ENCODE peak calls at places on chromosomes 12 and 14, in seven cellular contexts. L is NCI-H524, S is fibroblast of pulmonary artery, C is ureter, Z is GM19239, A is AG04450, D is heart left ventricle. G is an unnamed sample.

GRCh38 chr12:109191621-109192250 is 75.3 kb downstream of the ACACB start:
- DNase-seq in L (no peak), S (no peak), C (no peak), Z (no peak), A (no peak), D (no peak), G (no peak)

GRCh38 chr12:52207895-52208294 is 16.1 kb upstream of the KRT80 start:
- DNase-seq in L (no peak), S (peak), C (peak), Z (no peak), A (no peak), D (peak), G (no peak)

GRCh38 chr12:112107728-112108447 is 695 bp downstream of the NAA25 start:
- DNase-seq in L (no peak), S (no peak), C (peak), Z (peak), A (no peak), D (peak), G (no peak)

GRCh38 chr12:12441051-12441807 is 84.4 kb downstream of the BORCS5 start:
- DNase-seq in L (no peak), S (no peak), C (no peak), Z (no peak), A (no peak), D (no peak), G (no peak)

GRCh38 chr14:106436310-106436905 is 910.0 kb downstream of the TMEM121 start:
- DNase-seq in L (peak), S (no peak), C (no peak), Z (peak), A (no peak), D (no peak), G (no peak)

GRCh38 chr12:49232940-49233841 is 31.7 kb upstream of the TUBA1C start:
- DNase-seq in L (peak), S (peak), C (peak), Z (no peak), A (no peak), D (peak), G (no peak)

GRCh38 chr12:122040579-122041386 is 19.1 kb downstream of the BCL7A start:
- DNase-seq in L (no peak), S (no peak), C (no peak), Z (no peak), A (no peak), D (no peak), G (no peak)

GRCh38 chr12:93593833-93594232 is 21.4 kb downstream of the SOCS2 start:
- DNase-seq in L (no peak), S (no peak), C (no peak), Z (no peak), A (no peak), D (no peak), G (no peak)

GRCh38 chr14:69803753-69804152 is 6.7 kb upstream of the SLC10A1 start:
- DNase-seq in L (no peak), S (no peak), C (no peak), Z (no peak), A (no peak), D (no peak), G (no peak)

GRCh38 chr12:57487055-57487596 is 742 bp upstream of the MARS1 start:
- DNase-seq in L (no peak), S (no peak), C (no peak), Z (no peak), A (no peak), D (no peak), G (no peak)

GRCh38 chr12:26127404-26127803 is 2.6 kb upstream of the BHLHE41 start:
- DNase-seq in L (no peak), S (no peak), C (no peak), Z (no peak), A (no peak), D (no peak), G (no peak)

G was measured in amniotic stem cell.